ENCODE peak calls at places on chromosome 5, in nine cellular contexts. One of them, this sample, is unnamed.

GRCh38 chr5:17304282-17304681 is 86.9 kb downstream of the BASP1 start:
- DNase-seq in NCI-H1930: no peak
- DNase-seq in germinal center: no peak
- DNase-seq in GM12892: no peak
- DNase-seq in CD8-positive, alpha-beta memory T cell: no peak
- DNase-seq in kidney: no peak
- DNase-seq in substantia nigra: no peak
- DNase-seq in NCI-H1436: no peak
- DNase-seq in M059J: no peak
- DNase-seq in this sample: no peak

GRCh38 chr5:15566789-15567188 is 66.8 kb downstream of the FBXL7 start:
- DNase-seq in NCI-H1930: no peak
- DNase-seq in germinal center: no peak
- DNase-seq in GM12892: no peak
- DNase-seq in CD8-positive, alpha-beta memory T cell: no peak
- DNase-seq in kidney: no peak
- DNase-seq in substantia nigra: no peak
- DNase-seq in NCI-H1436: no peak
- DNase-seq in M059J: peak
- DNase-seq in this sample: no peak

GRCh38 chr5:124365491-124365890 is 380.9 kb downstream of the ZNF608 start:
- DNase-seq in NCI-H1930: peak
- DNase-seq in germinal center: no peak
- DNase-seq in GM12892: no peak
- DNase-seq in CD8-positive, alpha-beta memory T cell: no peak
- DNase-seq in kidney: no peak
- DNase-seq in substantia nigra: no peak
- DNase-seq in NCI-H1436: peak
- DNase-seq in M059J: no peak
- DNase-seq in this sample: no peak

GRCh38 chr5:102975457-102976182 is 144.3 kb downstream of the GIN1 start:
- DNase-seq in NCI-H1930: no peak
- DNase-seq in germinal center: no peak
- DNase-seq in GM12892: no peak
- DNase-seq in CD8-positive, alpha-beta memory T cell: no peak
- DNase-seq in kidney: no peak
- DNase-seq in substantia nigra: no peak
- DNase-seq in NCI-H1436: no peak
- DNase-seq in M059J: peak
- DNase-seq in this sample: peak

GRCh38 chr5:115956957-115957356 is 5.3 kb upstream of the LVRN start:
- DNase-seq in NCI-H1930: no peak
- DNase-seq in germinal center: no peak
- DNase-seq in GM12892: no peak
- DNase-seq in CD8-positive, alpha-beta memory T cell: no peak
- DNase-seq in kidney: no peak
- DNase-seq in substantia nigra: no peak
- DNase-seq in NCI-H1436: no peak
- DNase-seq in M059J: no peak
- DNase-seq in this sample: no peak

GRCh38 chr5:180602481-180603075 is 11.3 kb upstream of the SCGB3A1 start:
- DNase-seq in NCI-H1930: no peak
- DNase-seq in germinal center: no peak
- DNase-seq in GM12892: peak
- DNase-seq in CD8-positive, alpha-beta memory T cell: no peak
- DNase-seq in kidney: no peak
- DNase-seq in substantia nigra: no peak
- DNase-seq in NCI-H1436: no peak
- DNase-seq in M059J: no peak
- DNase-seq in this sample: no peak

GRCh38 chr5:141973871-141974595 is 5.1 kb downstream of the RNF14 start:
- DNase-seq in NCI-H1930: no peak
- DNase-seq in germinal center: no peak
- DNase-seq in GM12892: no peak
- DNase-seq in CD8-positive, alpha-beta memory T cell: no peak
- DNase-seq in kidney: no peak
- DNase-seq in substantia nigra: no peak
- DNase-seq in NCI-H1436: no peak
- DNase-seq in M059J: peak
- DNase-seq in this sample: peak

GRCh38 chr5:143134900-143135299 is 268.6 kb downstream of the NR3C1 start:
- DNase-seq in NCI-H1930: no peak
- DNase-seq in germinal center: no peak
- DNase-seq in GM12892: no peak
- DNase-seq in CD8-positive, alpha-beta memory T cell: no peak
- DNase-seq in kidney: no peak
- DNase-seq in substantia nigra: no peak
- DNase-seq in NCI-H1436: no peak
- DNase-seq in M059J: peak
- DNase-seq in this sample: no peak

GRCh38 chr5:131747180-131748105 is 49.4 kb downstream of the FNIP1 start:
- DNase-seq in NCI-H1930: no peak
- DNase-seq in germinal center: no peak
- DNase-seq in GM12892: no peak
- DNase-seq in CD8-positive, alpha-beta memory T cell: no peak
- DNase-seq in kidney: no peak
- DNase-seq in substantia nigra: no peak
- DNase-seq in NCI-H1436: no peak
- DNase-seq in M059J: peak
- DNase-seq in this sample: peak

GRCh38 chr5:62143268-62144229 is 162.5 kb upstream of the KIF2A start:
- DNase-seq in NCI-H1930: no peak
- DNase-seq in germinal center: no peak
- DNase-seq in GM12892: no peak
- DNase-seq in CD8-positive, alpha-beta memory T cell: no peak
- DNase-seq in kidney: no peak
- DNase-seq in substantia nigra: no peak
- DNase-seq in NCI-H1436: peak
- DNase-seq in M059J: peak
- DNase-seq in this sample: no peak

GRCh38 chr5:139561655-139562451 is 714 bp downstream of the UBE2D2 start:
- DNase-seq in NCI-H1930: no peak
- DNase-seq in germinal center: peak
- DNase-seq in GM12892: peak
- DNase-seq in CD8-positive, alpha-beta memory T cell: no peak
- DNase-seq in kidney: no peak
- DNase-seq in substantia nigra: peak
- DNase-seq in NCI-H1436: peak
- DNase-seq in M059J: peak
- DNase-seq in this sample: peak

GRCh38 chr5:178421699-178422399 is 168.3 kb downstream of the COL23A1 start:
- DNase-seq in NCI-H1930: no peak
- DNase-seq in germinal center: no peak
- DNase-seq in GM12892: no peak
- DNase-seq in CD8-positive, alpha-beta memory T cell: no peak
- DNase-seq in kidney: peak
- DNase-seq in substantia nigra: no peak
- DNase-seq in NCI-H1436: no peak
- DNase-seq in M059J: no peak
- DNase-seq in this sample: no peak

GRCh38 chr5:146079695-146080361 is 25.5 kb downstream of the PLAC8L1 start:
- DNase-seq in NCI-H1930: no peak
- DNase-seq in germinal center: no peak
- DNase-seq in GM12892: no peak
- DNase-seq in CD8-positive, alpha-beta memory T cell: no peak
- DNase-seq in kidney: no peak
- DNase-seq in substantia nigra: no peak
- DNase-seq in NCI-H1436: no peak
- DNase-seq in M059J: peak
- DNase-seq in this sample: no peak

GRCh38 chr5:137481596-137481995 is 17.5 kb downstream of the SPOCK1 start:
- DNase-seq in NCI-H1930: no peak
- DNase-seq in germinal center: no peak
- DNase-seq in GM12892: no peak
- DNase-seq in CD8-positive, alpha-beta memory T cell: no peak
- DNase-seq in kidney: no peak
- DNase-seq in substantia nigra: no peak
- DNase-seq in NCI-H1436: no peak
- DNase-seq in M059J: no peak
- DNase-seq in this sample: no peak

GRCh38 chr5:36683821-36684434 is 77.5 kb downstream of the SLC1A3 start:
- DNase-seq in NCI-H1930: no peak
- DNase-seq in germinal center: no peak
- DNase-seq in GM12892: no peak
- DNase-seq in CD8-positive, alpha-beta memory T cell: no peak
- DNase-seq in kidney: peak
- DNase-seq in substantia nigra: peak
- DNase-seq in NCI-H1436: no peak
- DNase-seq in M059J: no peak
- DNase-seq in this sample: no peak

GRCh38 chr5:16903480-16904300 is 32.4 kb downstream of the MYO10 start:
- DNase-seq in NCI-H1930: no peak
- DNase-seq in germinal center: no peak
- DNase-seq in GM12892: no peak
- DNase-seq in CD8-positive, alpha-beta memory T cell: no peak
- DNase-seq in kidney: no peak
- DNase-seq in substantia nigra: no peak
- DNase-seq in NCI-H1436: no peak
- DNase-seq in M059J: no peak
- DNase-seq in this sample: no peak

GRCh38 chr5:123367739-123368138 is 55.5 kb downstream of the CEP120 start:
- DNase-seq in NCI-H1930: no peak
- DNase-seq in germinal center: no peak
- DNase-seq in GM12892: no peak
- DNase-seq in CD8-positive, alpha-beta memory T cell: no peak
- DNase-seq in kidney: no peak
- DNase-seq in substantia nigra: no peak
- DNase-seq in NCI-H1436: no peak
- DNase-seq in M059J: peak
- DNase-seq in this sample: no peak

GRCh38 chr5:56740000-56740399 is 75.3 kb upstream of the MAP3K1 start:
- DNase-seq in NCI-H1930: no peak
- DNase-seq in germinal center: no peak
- DNase-seq in GM12892: no peak
- DNase-seq in CD8-positive, alpha-beta memory T cell: no peak
- DNase-seq in kidney: no peak
- DNase-seq in substantia nigra: no peak
- DNase-seq in NCI-H1436: no peak
- DNase-seq in M059J: no peak
- DNase-seq in this sample: no peak

GRCh38 chr5:53726121-53726520 is 165.7 kb downstream of the NDUFS4 start:
- DNase-seq in NCI-H1930: no peak
- DNase-seq in germinal center: no peak
- DNase-seq in GM12892: no peak
- DNase-seq in CD8-positive, alpha-beta memory T cell: no peak
- DNase-seq in kidney: no peak
- DNase-seq in substantia nigra: no peak
- DNase-seq in NCI-H1436: no peak
- DNase-seq in M059J: no peak
- DNase-seq in this sample: no peak

GRCh38 chr5:140327589-140327988 is 18.8 kb downstream of the HBEGF start:
- DNase-seq in NCI-H1930: no peak
- DNase-seq in germinal center: no peak
- DNase-seq in GM12892: no peak
- DNase-seq in CD8-positive, alpha-beta memory T cell: no peak
- DNase-seq in kidney: no peak
- DNase-seq in substantia nigra: no peak
- DNase-seq in NCI-H1436: peak
- DNase-seq in M059J: no peak
- DNase-seq in this sample: no peak

GRCh38 chr5:86716121-86716520 is 98.4 kb downstream of the COX7C start:
- DNase-seq in NCI-H1930: no peak
- DNase-seq in germinal center: no peak
- DNase-seq in GM12892: no peak
- DNase-seq in CD8-positive, alpha-beta memory T cell: no peak
- DNase-seq in kidney: no peak
- DNase-seq in substantia nigra: no peak
- DNase-seq in NCI-H1436: no peak
- DNase-seq in M059J: no peak
- DNase-seq in this sample: no peak

GRCh38 chr5:31496301-31496700 is 35.6 kb downstream of the DROSHA start:
- DNase-seq in NCI-H1930: no peak
- DNase-seq in germinal center: no peak
- DNase-seq in GM12892: no peak
- DNase-seq in CD8-positive, alpha-beta memory T cell: no peak
- DNase-seq in kidney: no peak
- DNase-seq in substantia nigra: no peak
- DNase-seq in NCI-H1436: no peak
- DNase-seq in M059J: no peak
- DNase-seq in this sample: no peak

GRCh38 chr5:151037561-151038291 is 17.3 kb downstream of the GPX3 start:
- DNase-seq in NCI-H1930: no peak
- DNase-seq in germinal center: no peak
- DNase-seq in GM12892: no peak
- DNase-seq in CD8-positive, alpha-beta memory T cell: no peak
- DNase-seq in kidney: peak
- DNase-seq in substantia nigra: no peak
- DNase-seq in NCI-H1436: no peak
- DNase-seq in M059J: peak
- DNase-seq in this sample: no peak

GRCh38 chr5:140145818-140146522 is 20.2 kb downstream of the IGIP start:
- DNase-seq in NCI-H1930: no peak
- DNase-seq in germinal center: peak
- DNase-seq in GM12892: peak
- DNase-seq in CD8-positive, alpha-beta memory T cell: peak
- DNase-seq in kidney: peak
- DNase-seq in substantia nigra: peak
- DNase-seq in NCI-H1436: no peak
- DNase-seq in M059J: peak
- DNase-seq in this sample: no peak

GRCh38 chr5:55446690-55447351 is 87.9 kb downstream of the PLPP1 start:
- DNase-seq in NCI-H1930: no peak
- DNase-seq in germinal center: no peak
- DNase-seq in GM12892: no peak
- DNase-seq in CD8-positive, alpha-beta memory T cell: no peak
- DNase-seq in kidney: no peak
- DNase-seq in substantia nigra: no peak
- DNase-seq in NCI-H1436: no peak
- DNase-seq in M059J: no peak
- DNase-seq in this sample: no peak

GRCh38 chr5:5158472-5158895 is 18.4 kb downstream of the ADAMTS16 start:
- DNase-seq in NCI-H1930: no peak
- DNase-seq in germinal center: no peak
- DNase-seq in GM12892: no peak
- DNase-seq in CD8-positive, alpha-beta memory T cell: no peak
- DNase-seq in kidney: no peak
- DNase-seq in substantia nigra: no peak
- DNase-seq in NCI-H1436: no peak
- DNase-seq in M059J: peak
- DNase-seq in this sample: peak

GRCh38 chr5:139745800-139746690 is 49.6 kb upstream of the PSD2 start:
- DNase-seq in NCI-H1930: no peak
- DNase-seq in germinal center: peak
- DNase-seq in GM12892: no peak
- DNase-seq in CD8-positive, alpha-beta memory T cell: peak
- DNase-seq in kidney: peak
- DNase-seq in substantia nigra: peak
- DNase-seq in NCI-H1436: peak
- DNase-seq in M059J: peak
- DNase-seq in this sample: peak

GRCh38 chr5:53479045-53479655 is 1.3 kb upstream of the FST start:
- DNase-seq in NCI-H1930: no peak
- DNase-seq in germinal center: peak
- DNase-seq in GM12892: no peak
- DNase-seq in CD8-positive, alpha-beta memory T cell: no peak
- DNase-seq in kidney: no peak
- DNase-seq in substantia nigra: no peak
- DNase-seq in NCI-H1436: no peak
- DNase-seq in M059J: no peak
- DNase-seq in this sample: no peak

GRCh38 chr5:157476699-157477408 is 16.8 kb downstream of the NIPAL4 start:
- DNase-seq in NCI-H1930: peak
- DNase-seq in germinal center: peak
- DNase-seq in GM12892: no peak
- DNase-seq in CD8-positive, alpha-beta memory T cell: no peak
- DNase-seq in kidney: no peak
- DNase-seq in substantia nigra: peak
- DNase-seq in NCI-H1436: peak
- DNase-seq in M059J: peak
- DNase-seq in this sample: peak

GRCh38 chr5:77972545-77973252 is 196.6 kb upstream of the TBCA start:
- DNase-seq in NCI-H1930: no peak
- DNase-seq in germinal center: peak
- DNase-seq in GM12892: peak
- DNase-seq in CD8-positive, alpha-beta memory T cell: no peak
- DNase-seq in kidney: no peak
- DNase-seq in substantia nigra: peak
- DNase-seq in NCI-H1436: peak
- DNase-seq in M059J: no peak
- DNase-seq in this sample: no peak

GRCh38 chr5:43066799-43067741 is 27.0 kb upstream of the ANXA2R start:
- DNase-seq in NCI-H1930: peak
- DNase-seq in germinal center: peak
- DNase-seq in GM12892: peak
- DNase-seq in CD8-positive, alpha-beta memory T cell: peak
- DNase-seq in kidney: peak
- DNase-seq in substantia nigra: peak
- DNase-seq in NCI-H1436: peak
- DNase-seq in M059J: peak
- DNase-seq in this sample: peak

This sample was measured in NCI-H226.